ENCODE peak calls at places on chromosomes 4 and X, in ten cellular contexts. One of them, this sample, is unnamed.

GRCh38 chr4:127268367-127268766 is 364.4 kb upstream of the INTU start:
- DNase-seq in posterior cingulate gyrus: no peak
- DNase-seq in HT-29: no peak
- DNase-seq in ecto neural progenitor cell: no peak
- DNase-seq in HT1080: no peak
- DNase-seq in prostate gland: no peak
- DNase-seq in mammary epithelial cell: no peak
- DNase-seq in NCI-H1105: no peak
- DNase-seq in left kidney: peak; percentile 15
- DNase-seq in cardiac fibroblast: no peak
- DNase-seq in this sample: no peak

GRCh38 chr4:3688018-3688998 is 77.9 kb upstream of the ADRA2C start:
- DNase-seq in posterior cingulate gyrus: no peak
- DNase-seq in HT-29: no peak
- DNase-seq in ecto neural progenitor cell: no peak
- DNase-seq in HT1080: peak; percentile 39
- DNase-seq in prostate gland: no peak
- DNase-seq in mammary epithelial cell: no peak
- DNase-seq in NCI-H1105: no peak
- DNase-seq in left kidney: no peak
- DNase-seq in cardiac fibroblast: no peak
- DNase-seq in this sample: no peak

GRCh38 chr4:67236793-67237192 is 308.5 kb downstream of the CENPC start:
- DNase-seq in posterior cingulate gyrus: no peak
- DNase-seq in HT-29: peak; percentile 7
- DNase-seq in ecto neural progenitor cell: no peak
- DNase-seq in HT1080: no peak
- DNase-seq in prostate gland: no peak
- DNase-seq in mammary epithelial cell: no peak
- DNase-seq in NCI-H1105: no peak
- DNase-seq in left kidney: no peak
- DNase-seq in cardiac fibroblast: no peak
- DNase-seq in this sample: no peak

GRCh38 chrX:31500920-31501319 is 429.1 kb upstream of the FTHL17 start:
- DNase-seq in posterior cingulate gyrus: no peak
- DNase-seq in HT-29: no peak
- DNase-seq in ecto neural progenitor cell: no peak
- DNase-seq in HT1080: peak; percentile 8
- DNase-seq in prostate gland: no peak
- DNase-seq in mammary epithelial cell: no peak
- DNase-seq in NCI-H1105: no peak
- DNase-seq in left kidney: no peak
- DNase-seq in cardiac fibroblast: peak; percentile 55
- DNase-seq in this sample: no peak

GRCh38 chr4:3407171-3407771 is 34.5 kb upstream of the HGFAC start:
- DNase-seq in posterior cingulate gyrus: peak; percentile 8
- DNase-seq in HT-29: no peak
- DNase-seq in ecto neural progenitor cell: no peak
- DNase-seq in HT1080: no peak
- DNase-seq in prostate gland: no peak
- DNase-seq in mammary epithelial cell: no peak
- DNase-seq in NCI-H1105: no peak
- DNase-seq in left kidney: peak; percentile 61
- DNase-seq in cardiac fibroblast: no peak
- DNase-seq in this sample: no peak

GRCh38 chr4:54067163-54067562 is 2.8 kb upstream of the CHIC2 start:
- DNase-seq in posterior cingulate gyrus: no peak
- DNase-seq in HT-29: peak; percentile 56
- DNase-seq in ecto neural progenitor cell: no peak
- DNase-seq in HT1080: peak; percentile 95
- DNase-seq in prostate gland: peak; percentile 29
- DNase-seq in mammary epithelial cell: peak; percentile 93
- DNase-seq in NCI-H1105: no peak
- DNase-seq in left kidney: peak; percentile 3
- DNase-seq in cardiac fibroblast: peak; percentile 85
- DNase-seq in this sample: no peak

GRCh38 chr4:2786794-2787229 is 6.1 kb upstream of the SH3BP2 start:
- DNase-seq in posterior cingulate gyrus: no peak
- DNase-seq in HT-29: no peak
- DNase-seq in ecto neural progenitor cell: no peak
- DNase-seq in HT1080: no peak
- DNase-seq in prostate gland: no peak
- DNase-seq in mammary epithelial cell: no peak
- DNase-seq in NCI-H1105: no peak
- DNase-seq in left kidney: no peak
- DNase-seq in cardiac fibroblast: no peak
- DNase-seq in this sample: no peak

GRCh38 chr4:124589827-124590226 is 122.7 kb downstream of the ANKRD50 start:
- DNase-seq in posterior cingulate gyrus: no peak
- DNase-seq in HT-29: no peak
- DNase-seq in ecto neural progenitor cell: no peak
- DNase-seq in HT1080: no peak
- DNase-seq in prostate gland: no peak
- DNase-seq in mammary epithelial cell: no peak
- DNase-seq in NCI-H1105: no peak
- DNase-seq in left kidney: no peak
- DNase-seq in cardiac fibroblast: no peak
- DNase-seq in this sample: no peak

GRCh38 chr4:53635697-53636483 is 44.6 kb upstream of the LNX1 start:
- DNase-seq in posterior cingulate gyrus: no peak
- DNase-seq in HT-29: no peak
- DNase-seq in ecto neural progenitor cell: no peak
- DNase-seq in HT1080: no peak
- DNase-seq in prostate gland: no peak
- DNase-seq in mammary epithelial cell: no peak
- DNase-seq in NCI-H1105: no peak
- DNase-seq in left kidney: no peak
- DNase-seq in cardiac fibroblast: no peak
- DNase-seq in this sample: no peak

GRCh38 chr4:151358266-151358665 is 32.9 kb upstream of the SH3D19 start:
- DNase-seq in posterior cingulate gyrus: peak; percentile 33
- DNase-seq in HT-29: no peak
- DNase-seq in ecto neural progenitor cell: no peak
- DNase-seq in HT1080: no peak
- DNase-seq in prostate gland: no peak
- DNase-seq in mammary epithelial cell: no peak
- DNase-seq in NCI-H1105: no peak
- DNase-seq in left kidney: no peak
- DNase-seq in cardiac fibroblast: no peak
- DNase-seq in this sample: no peak

GRCh38 chr4:169604131-169604900 is 8.1 kb downstream of the NEK1 start:
- DNase-seq in posterior cingulate gyrus: no peak
- DNase-seq in HT-29: no peak
- DNase-seq in ecto neural progenitor cell: no peak
- DNase-seq in HT1080: peak; percentile 81
- DNase-seq in prostate gland: no peak
- DNase-seq in mammary epithelial cell: peak; percentile 78
- DNase-seq in NCI-H1105: no peak
- DNase-seq in left kidney: no peak
- DNase-seq in cardiac fibroblast: peak; percentile 79
- DNase-seq in this sample: no peak

GRCh38 chrX:107323786-107324492 is 117.5 kb downstream of the DNAAF6 start:
- DNase-seq in posterior cingulate gyrus: no peak
- DNase-seq in HT-29: no peak
- DNase-seq in ecto neural progenitor cell: no peak
- DNase-seq in HT1080: no peak
- DNase-seq in prostate gland: no peak
- DNase-seq in mammary epithelial cell: no peak
- DNase-seq in NCI-H1105: no peak
- DNase-seq in left kidney: no peak
- DNase-seq in cardiac fibroblast: no peak
- DNase-seq in this sample: no peak

GRCh38 chr4:95572304-95572991 is 23.7 kb upstream of the UNC5C start:
- DNase-seq in posterior cingulate gyrus: no peak
- DNase-seq in HT-29: peak; percentile 25
- DNase-seq in ecto neural progenitor cell: no peak
- DNase-seq in HT1080: peak; percentile 79
- DNase-seq in prostate gland: no peak
- DNase-seq in mammary epithelial cell: peak; percentile 50
- DNase-seq in NCI-H1105: no peak
- DNase-seq in left kidney: peak; percentile 91
- DNase-seq in cardiac fibroblast: peak; percentile 65
- DNase-seq in this sample: no peak

GRCh38 chr4:112036881-112037280 is 108.4 kb upstream of the FAM241A start:
- DNase-seq in posterior cingulate gyrus: no peak
- DNase-seq in HT-29: no peak
- DNase-seq in ecto neural progenitor cell: no peak
- DNase-seq in HT1080: no peak
- DNase-seq in prostate gland: no peak
- DNase-seq in mammary epithelial cell: no peak
- DNase-seq in NCI-H1105: no peak
- DNase-seq in left kidney: no peak
- DNase-seq in cardiac fibroblast: no peak
- DNase-seq in this sample: no peak

GRCh38 chr4:41835321-41835995 is 86.9 kb upstream of the PHOX2B start:
- DNase-seq in posterior cingulate gyrus: no peak
- DNase-seq in HT-29: no peak
- DNase-seq in ecto neural progenitor cell: no peak
- DNase-seq in HT1080: no peak
- DNase-seq in prostate gland: no peak
- DNase-seq in mammary epithelial cell: no peak
- DNase-seq in NCI-H1105: no peak
- DNase-seq in left kidney: peak; percentile 31
- DNase-seq in cardiac fibroblast: no peak
- DNase-seq in this sample: no peak

GRCh38 chr4:86847576-86847975 is 1.6 kb downstream of the SLC10A6 start:
- DNase-seq in posterior cingulate gyrus: no peak
- DNase-seq in HT-29: no peak
- DNase-seq in ecto neural progenitor cell: no peak
- DNase-seq in HT1080: no peak
- DNase-seq in prostate gland: no peak
- DNase-seq in mammary epithelial cell: no peak
- DNase-seq in NCI-H1105: no peak
- DNase-seq in left kidney: no peak
- DNase-seq in cardiac fibroblast: no peak
- DNase-seq in this sample: no peak

GRCh38 chr4:1058198-1058996 is 47.0 kb downstream of the FGFRL1 start:
- DNase-seq in posterior cingulate gyrus: no peak
- DNase-seq in HT-29: peak; percentile 40
- DNase-seq in ecto neural progenitor cell: peak; percentile 27
- DNase-seq in HT1080: no peak
- DNase-seq in prostate gland: no peak
- DNase-seq in mammary epithelial cell: no peak
- DNase-seq in NCI-H1105: no peak
- DNase-seq in left kidney: no peak
- DNase-seq in cardiac fibroblast: no peak
- DNase-seq in this sample: no peak

GRCh38 chrX:28398352-28398751 is 188.9 kb upstream of the IL1RAPL1 start:
- DNase-seq in posterior cingulate gyrus: no peak
- DNase-seq in HT-29: no peak
- DNase-seq in ecto neural progenitor cell: no peak
- DNase-seq in HT1080: peak; percentile 4
- DNase-seq in prostate gland: no peak
- DNase-seq in mammary epithelial cell: no peak
- DNase-seq in NCI-H1105: no peak
- DNase-seq in left kidney: no peak
- DNase-seq in cardiac fibroblast: no peak
- DNase-seq in this sample: no peak

GRCh38 chr4:10074767-10075105 is 41.9 kb downstream of the WDR1 start:
- DNase-seq in posterior cingulate gyrus: no peak
- DNase-seq in HT-29: no peak
- DNase-seq in ecto neural progenitor cell: no peak
- DNase-seq in HT1080: peak; percentile 65
- DNase-seq in prostate gland: no peak
- DNase-seq in mammary epithelial cell: peak; percentile 46
- DNase-seq in NCI-H1105: no peak
- DNase-seq in left kidney: no peak
- DNase-seq in cardiac fibroblast: peak; percentile 75
- DNase-seq in this sample: no peak

GRCh38 chr4:137694138-137694537 is 161.8 kb upstream of the PCDH18 start:
- DNase-seq in posterior cingulate gyrus: no peak
- DNase-seq in HT-29: no peak
- DNase-seq in ecto neural progenitor cell: no peak
- DNase-seq in HT1080: no peak
- DNase-seq in prostate gland: no peak
- DNase-seq in mammary epithelial cell: no peak
- DNase-seq in NCI-H1105: no peak
- DNase-seq in left kidney: peak; percentile 24
- DNase-seq in cardiac fibroblast: peak; percentile 66
- DNase-seq in this sample: no peak

GRCh38 chr4:19776021-19776459 is 475.7 kb upstream of the SLIT2 start:
- DNase-seq in posterior cingulate gyrus: no peak
- DNase-seq in HT-29: no peak
- DNase-seq in ecto neural progenitor cell: no peak
- DNase-seq in HT1080: peak; percentile 98
- DNase-seq in prostate gland: no peak
- DNase-seq in mammary epithelial cell: peak; percentile 80
- DNase-seq in NCI-H1105: peak; percentile 36
- DNase-seq in left kidney: peak; percentile 52
- DNase-seq in cardiac fibroblast: peak; percentile 90
- DNase-seq in this sample: peak; percentile 21

GRCh38 chr4:104462647-104463046 is 32.0 kb downstream of the CXXC4 start:
- DNase-seq in posterior cingulate gyrus: no peak
- DNase-seq in HT-29: no peak
- DNase-seq in ecto neural progenitor cell: no peak
- DNase-seq in HT1080: no peak
- DNase-seq in prostate gland: no peak
- DNase-seq in mammary epithelial cell: no peak
- DNase-seq in NCI-H1105: no peak
- DNase-seq in left kidney: no peak
- DNase-seq in cardiac fibroblast: no peak
- DNase-seq in this sample: no peak

GRCh38 chr4:57071340-57071739 is 38.8 kb downstream of the IGFBP7 start:
- DNase-seq in posterior cingulate gyrus: no peak
- DNase-seq in HT-29: no peak
- DNase-seq in ecto neural progenitor cell: no peak
- DNase-seq in HT1080: no peak
- DNase-seq in prostate gland: no peak
- DNase-seq in mammary epithelial cell: peak; percentile 62
- DNase-seq in NCI-H1105: no peak
- DNase-seq in left kidney: no peak
- DNase-seq in cardiac fibroblast: peak; percentile 75
- DNase-seq in this sample: no peak

GRCh38 chrX:115690554-115691216 is 129.7 kb downstream of the PLS3 start:
- DNase-seq in posterior cingulate gyrus: no peak
- DNase-seq in HT-29: peak; percentile 85
- DNase-seq in ecto neural progenitor cell: peak; percentile 76
- DNase-seq in HT1080: peak; percentile 62
- DNase-seq in prostate gland: peak; percentile 21
- DNase-seq in mammary epithelial cell: peak; percentile 64
- DNase-seq in NCI-H1105: peak; percentile 46
- DNase-seq in left kidney: peak; percentile 84
- DNase-seq in cardiac fibroblast: peak; percentile 91
- DNase-seq in this sample: peak; percentile 16

GRCh38 chrX:38561951-38562719 is 793 bp downstream of the TSPAN7 start:
- DNase-seq in posterior cingulate gyrus: peak; percentile 19
- DNase-seq in HT-29: no peak
- DNase-seq in ecto neural progenitor cell: peak; percentile 54
- DNase-seq in HT1080: no peak
- DNase-seq in prostate gland: peak; percentile 4
- DNase-seq in mammary epithelial cell: no peak
- DNase-seq in NCI-H1105: peak; percentile 9
- DNase-seq in left kidney: peak; percentile 55
- DNase-seq in cardiac fibroblast: no peak
- DNase-seq in this sample: peak; percentile 38

GRCh38 chrX:108312011-108312410 is 126.2 kb downstream of the COL4A6 start:
- DNase-seq in posterior cingulate gyrus: no peak
- DNase-seq in HT-29: no peak
- DNase-seq in ecto neural progenitor cell: no peak
- DNase-seq in HT1080: peak; percentile 5
- DNase-seq in prostate gland: no peak
- DNase-seq in mammary epithelial cell: no peak
- DNase-seq in NCI-H1105: no peak
- DNase-seq in left kidney: no peak
- DNase-seq in cardiac fibroblast: peak; percentile 24
- DNase-seq in this sample: no peak

GRCh38 chrX:23333842-23334535 is 660 bp upstream of the PTCHD1 start:
- DNase-seq in posterior cingulate gyrus: no peak
- DNase-seq in HT-29: no peak
- DNase-seq in ecto neural progenitor cell: peak; percentile 65
- DNase-seq in HT1080: no peak
- DNase-seq in prostate gland: peak; percentile 12
- DNase-seq in mammary epithelial cell: no peak
- DNase-seq in NCI-H1105: no peak
- DNase-seq in left kidney: peak; percentile 48
- DNase-seq in cardiac fibroblast: no peak
- DNase-seq in this sample: no peak

GRCh38 chr4:56728512-56728911 is 47.4 kb upstream of the HOPX start:
- DNase-seq in posterior cingulate gyrus: no peak
- DNase-seq in HT-29: no peak
- DNase-seq in ecto neural progenitor cell: no peak
- DNase-seq in HT1080: peak; percentile 67
- DNase-seq in prostate gland: peak; percentile 93
- DNase-seq in mammary epithelial cell: peak; percentile 58
- DNase-seq in NCI-H1105: peak; percentile 49
- DNase-seq in left kidney: peak; percentile 17
- DNase-seq in cardiac fibroblast: peak; percentile 98
- DNase-seq in this sample: no peak

This sample was measured in NCI-H446 treated with DMSO at 0.1 percent for 48 hours.